ENCODE peak calls at places on chromosomes 13 and 19, in five cellular contexts. U is mucosa of descending colon, J is breast epithelium, E is H9, M is tibial nerve. N is an unnamed sample.

GRCh38 chr13:33611016-33611805 is 206.7 kb upstream of the RFC3 start:
- DNase-seq in M (peak; percentile 41), U (peak; percentile 25), J (no peak), E (no peak), N (peak; percentile 38)

GRCh38 chr19:16381756-16382401 is 57.3 kb downstream of the KLF2 start:
- DNase-seq in J (no peak), M (peak; percentile 89), U (peak; percentile 45), E (no peak), N (no peak)

GRCh38 chr13:48431431-48431830 is 18.5 kb upstream of the LPAR6 start:
- DNase-seq in E (no peak), U (no peak), M (no peak), J (no peak), N (no peak)

GRCh38 chr13:108305655-108306054 is 36.1 kb downstream of the TNFSF13B start:
- DNase-seq in M (no peak), E (no peak), U (no peak), J (no peak), N (no peak)

GRCh38 chr19:662207-662961 is 630 bp downstream of the RNF126 start:
- DNase-seq in E (no peak), J (no peak), M (no peak), U (peak; percentile 84), N (no peak)

GRCh38 chr19:36837525-36837901 is 674 bp downstream of the ZNF790 start:
- DNase-seq in J (no peak), U (no peak), M (no peak), E (no peak), N (no peak)

GRCh38 chr19:12527034-12527836 is 24.0 kb downstream of the ZNF564 start:
- DNase-seq in M (no peak), U (no peak), E (no peak), J (no peak), N (no peak)

GRCh38 chr19:4557186-4557970 is 2.1 kb downstream of the SEMA6B start:
- DNase-seq in U (no peak), E (peak; percentile 78), J (no peak), M (no peak), N (no peak)

GRCh38 chr19:12126707-12127106 is 13.4 kb downstream of the ZNF20 start:
- DNase-seq in U (no peak), M (no peak), E (no peak), J (no peak), N (no peak)

GRCh38 chr13:99371956-99372355 is 64.8 kb upstream of the GPR183 start:
- DNase-seq in E (no peak), J (no peak), M (no peak), U (no peak), N (no peak)

GRCh38 chr13:96621634-96622033 is 372.6 kb downstream of the OXGR1 start:
- DNase-seq in M (no peak), E (no peak), J (no peak), U (no peak), N (no peak)

GRCh38 chr13:49540552-49540951 is 44.8 kb downstream of the PHF11 start:
- DNase-seq in U (no peak), J (no peak), M (no peak), E (no peak), N (no peak)

GRCh38 chr13:32426981-32427851 is 714 bp downstream of the N4BP2L1 start:
- DNase-seq in E (peak; percentile 76), U (peak; percentile 69), J (peak; percentile 62), M (peak; percentile 39), N (peak; percentile 51)

GRCh38 chr19:55479451-55480230 is 3.2 kb downstream of the ZNF628 start:
- DNase-seq in E (no peak), U (no peak), J (no peak), M (no peak), N (no peak)

GRCh38 chr13:62094937-62095336 is 679.3 kb upstream of the PCDH20 start:
- DNase-seq in M (no peak), E (no peak), J (no peak), U (no peak), N (no peak)

GRCh38 chr19:17751103-17751911 is at the start of gene FCHO1:
- DNase-seq in J (no peak), U (peak; percentile 72), E (no peak), M (peak; percentile 21), N (no peak)

GRCh38 chr19:39138221-39139211 is 12.9 kb downstream of the PAK4 start:
- DNase-seq in U (no peak), M (no peak), E (no peak), J (no peak), N (no peak)

GRCh38 chr19:6678690-6679109 is 8.7 kb upstream of the TNFSF14 start:
- DNase-seq in M (no peak), J (no peak), U (no peak), E (no peak), N (no peak)

GRCh38 chr13:41457589-41458186 is 338 bp downstream of the RGCC start:
- DNase-seq in J (no peak), E (no peak), M (no peak), U (peak; percentile 50), N (peak; percentile 33)

GRCh38 chr13:95533545-95534135 is 18.9 kb upstream of the CLDN10 start:
- DNase-seq in J (no peak), M (no peak), U (peak; percentile 44), E (peak; percentile 53), N (no peak)

GRCh38 chr13:23621316-23621645 is 51.1 kb downstream of the TNFRSF19 start:
- DNase-seq in M (no peak), E (no peak), J (no peak), U (no peak), N (no peak)

GRCh38 chr19:43651758-43652545 is 12.3 kb upstream of the CADM4 start:
- DNase-seq in U (peak; percentile 76), M (peak; percentile 71), E (peak; percentile 70), J (peak; percentile 71), N (peak; percentile 59)

GRCh38 chr13:97798836-97799235 is 154.6 kb upstream of the IPO5 start:
- DNase-seq in M (no peak), E (no peak), J (no peak), U (no peak), N (no peak)

GRCh38 chr13:43877788-43878187 is 1.8 kb downstream of the CCDC122 start:
- DNase-seq in M (no peak), U (no peak), E (no peak), J (no peak), N (no peak)

GRCh38 chr13:30718661-30719520 is 16.5 kb upstream of the ALOX5AP start:
- DNase-seq in E (no peak), J (no peak), U (no peak), M (no peak), N (no peak)

GRCh38 chr13:50291611-50292010 is 276.4 kb downstream of the KCNRG start:
- DNase-seq in J (no peak), M (no peak), E (no peak), U (no peak), N (no peak)

GRCh38 chr13:112442483-112443090 is 66.4 kb downstream of the SPACA7 start:
- DNase-seq in U (no peak), J (no peak), E (peak; percentile 49), M (no peak), N (peak; percentile 22)

GRCh38 chr19:49840736-49841249 is 10.2 kb upstream of the PTOV1 start:
- DNase-seq in E (no peak), U (no peak), J (no peak), M (no peak), N (no peak)

GRCh38 chr13:107765724-107766436 is 449.5 kb downstream of the LIG4 start:
- DNase-seq in M (no peak), J (no peak), E (no peak), U (no peak), N (no peak)

GRCh38 chr19:16359074-16359473 is 34.4 kb downstream of the KLF2 start:
- DNase-seq in J (no peak), M (no peak), E (no peak), U (no peak), N (no peak)

GRCh38 chr19:33671211-33671610 is 49.5 kb downstream of the CHST8 start:
- DNase-seq in M (no peak), U (no peak), E (no peak), J (no peak), N (no peak)

GRCh38 chr13:105914637-105915036 is 620.8 kb downstream of the EFNB2 start:
- DNase-seq in J (no peak), E (no peak), U (no peak), M (no peak), N (no peak)

DNA sequence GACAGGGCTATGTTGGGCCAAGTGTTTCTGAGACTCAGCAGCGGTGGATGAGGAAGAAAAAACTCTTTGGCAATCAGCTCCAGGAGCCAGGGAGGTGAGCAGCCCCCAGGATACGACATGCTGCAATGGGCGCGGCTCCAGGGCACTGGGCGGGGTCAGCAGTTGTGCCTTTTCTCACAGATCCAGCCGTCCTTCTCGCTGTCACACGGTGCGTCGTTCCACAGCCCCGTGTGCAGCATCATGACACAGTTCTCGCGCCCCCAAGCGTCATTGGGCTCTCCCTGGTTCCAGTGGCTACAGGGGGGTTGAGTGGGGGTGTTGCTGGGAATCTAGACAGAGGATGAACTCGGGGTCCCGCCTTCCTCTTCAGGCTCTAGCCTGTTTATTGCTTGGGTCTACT is 2.7 kb downstream of the CLEC4G start:
- DNase-seq in J (no peak), E (peak; percentile 54), U (no peak), M (no peak), N (no peak)
- TF ChIP-seq CTCF in J (no peak), E (no peak), U (no peak), M (no peak), N (no peak)

GRCh38 chr19:2246801-2247361 is 2.2 kb upstream of the AMH start:
- DNase-seq in M (no peak), U (no peak), E (no peak), J (no peak), N (no peak)
- H3K4me1 ChIP-seq in M (peaks cover 49% of the 10 kb centered on the region), U (peaks cover 26% of the 10 kb centered on the region), E (no peaks in the 10 kb centered on the region), J (peaks cover 6% of the 10 kb centered on the region), N (no peaks in the 10 kb centered on the region)

DNA sequence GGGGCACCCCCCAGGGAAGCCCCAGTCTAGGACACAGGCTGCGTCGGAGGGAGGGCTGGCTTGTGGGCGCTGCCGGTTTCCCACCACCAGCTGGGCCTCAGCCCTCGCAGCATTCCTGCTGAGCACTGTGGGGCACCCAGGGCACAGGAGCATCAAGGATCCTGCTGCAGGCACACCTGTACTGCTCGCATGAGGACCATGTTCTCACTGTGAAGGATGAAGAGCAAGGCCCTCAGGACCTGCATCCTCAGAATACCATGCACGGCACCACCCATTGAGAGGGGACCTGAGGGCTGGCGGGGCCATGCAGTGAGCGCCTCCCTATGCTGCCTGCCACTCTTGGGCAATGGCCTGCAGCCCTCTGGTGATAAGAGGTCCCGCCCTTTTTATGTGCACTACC is 31.4 kb downstream of the TUBA3C start:
- DNase-seq in M (no peak), U (no peak), E (no peak), J (no peak), N (no peak)
- H3K9me3 ChIP-seq in M (peaks cover 16% of the 10 kb centered on the region), U (peaks cover 72% of the 10 kb centered on the region), E (peaks cover 91% of the 10 kb centered on the region), J (peaks cover 32% of the 10 kb centered on the region), N (peaks cover 9% of the 10 kb centered on the region)

DNA sequence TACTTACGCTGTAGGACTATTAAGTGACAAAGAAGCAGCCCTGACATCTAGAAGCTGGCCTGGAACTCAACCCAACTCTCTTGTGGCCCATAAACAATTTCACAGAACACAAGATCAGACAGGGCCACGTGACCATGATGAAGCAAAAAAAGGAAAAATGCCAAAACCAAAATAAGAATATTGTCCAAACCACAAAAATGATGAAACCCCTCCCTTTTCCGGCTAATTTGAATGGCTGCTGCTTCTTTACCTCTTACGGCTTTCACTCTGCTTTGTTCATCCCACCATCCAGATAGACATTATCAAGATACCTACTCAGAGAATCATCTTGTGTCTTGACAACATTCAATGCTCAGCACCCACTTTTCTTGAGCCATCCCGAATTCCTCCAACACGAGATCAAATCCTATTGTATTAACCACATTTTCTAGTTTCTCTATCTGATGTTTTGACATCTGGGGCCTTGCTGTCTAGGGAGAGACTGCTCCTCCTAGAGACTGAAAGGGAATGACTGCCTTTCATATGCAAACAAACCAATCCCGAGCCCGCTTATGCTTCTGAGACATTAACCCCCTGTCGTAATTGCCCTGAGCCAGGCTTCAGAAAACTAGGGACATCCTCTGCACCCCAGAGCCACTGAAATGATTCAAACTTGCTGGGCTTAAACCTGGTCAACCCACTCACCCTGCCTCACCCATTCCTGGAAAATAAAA is 186.3 kb downstream of the TDRD3 start:
- DNase-seq in J (no peak), U (no peak), M (peak; percentile 74), E (peak; percentile 77), N (no peak)
- TF ChIP-seq CTCF in J (no peak), U (no peak), M (no peak), E (peak; percentile 47), N (no peak)